ENCODE peak calls at places on chromosomes 16 and 17, in seven cellular contexts. Q is HCT116, M is GM12878, Y is K562, U is H1, O is SK-N-SH, G is HepG2. Z is an unnamed sample.

GRCh38 chr16:10752843-10753523 is 9.3 kb downstream of the NUBP1 start:
- DNase-seq in G (no peak), Y (no peak), Q (no peak), M (peak; percentile 74), O (no peak), U (no peak), Z (no peak)

GRCh38 chr16:86980644-86981043 is 336.5 kb downstream of the C16orf95 start:
- DNase-seq in M (no peak), Q (no peak), Y (no peak), U (no peak), O (no peak), G (no peak), Z (no peak)

GRCh38 chr16:55482056-55482455 is 3.1 kb downstream of the MMP2 start:
- DNase-seq in G (no peak), Y (no peak), Q (no peak), O (no peak), M (no peak), U (no peak), Z (no peak)

GRCh38 chr17:78873519-78874340 is 29.3 kb downstream of the CEP295NL start:
- DNase-seq in Y (no peak), O (peak; percentile 77), U (no peak), Q (no peak), M (no peak), G (no peak), Z (no peak)

GRCh38 chr17:48470388-48471034 is 40.5 kb upstream of the SKAP1 start:
- DNase-seq in O (no peak), Y (no peak), M (no peak), Q (peak; percentile 64), U (no peak), G (no peak), Z (no peak)

GRCh38 chr17:31391496-31391949 is at the start of gene RAB11FIP4:
- DNase-seq in G (no peak), U (no peak), O (peak; percentile 91), M (no peak), Y (peak; percentile 66), Q (no peak), Z (no peak)

GRCh38 chr16:72990003-72990521 is 57.9 kb downstream of the ZFHX3 start:
- DNase-seq in Y (no peak), O (no peak), M (no peak), Q (peak; percentile 31), G (no peak), U (no peak), Z (no peak)

GRCh38 chr16:85359147-85359822 is 247.0 kb upstream of the CIBAR2 start:
- DNase-seq in Q (no peak), M (no peak), O (no peak), Y (peak; percentile 92), U (no peak), G (no peak), Z (no peak)

GRCh38 chr16:71917900-71918299 is 22.6 kb downstream of the IST1 start:
- DNase-seq in Q (no peak), M (no peak), Y (no peak), U (no peak), G (no peak), O (no peak), Z (no peak)

GRCh38 chr16:84630009-84630408 is 12.1 kb upstream of the COTL1 start:
- DNase-seq in Y (no peak), O (no peak), G (no peak), Q (no peak), U (no peak), M (no peak), Z (no peak)

GRCh38 chr16:74695450-74696422 is 4.9 kb downstream of the MLKL start:
- DNase-seq in O (peak; percentile 94), U (peak; percentile 41), Y (peak; percentile 95), M (peak; percentile 72), G (peak; percentile 96), Q (peak; percentile 88), Z (peak; percentile 79)

GRCh38 chr16:88299751-88300462 is 82.9 kb upstream of the ZNF469 start:
- DNase-seq in O (no peak), Q (no peak), G (no peak), Y (no peak), M (no peak), U (no peak), Z (no peak)

GRCh38 chr17:57595942-57596695 is 149.0 kb downstream of the CCDC182 start:
- DNase-seq in Y (no peak), U (no peak), O (no peak), G (no peak), M (no peak), Q (no peak), Z (no peak)

GRCh38 chr16:47310792-47311211 is 150.1 kb downstream of the ITFG1 start:
- DNase-seq in M (peak; percentile 17), U (no peak), G (no peak), Y (no peak), Q (no peak), O (no peak), Z (no peak)

GRCh38 chr17:7058831-7059447 is 15.0 kb upstream of the SLC16A11 start:
- DNase-seq in U (no peak), M (no peak), Q (no peak), G (no peak), Y (no peak), O (no peak), Z (no peak)

GRCh38 chr17:39679521-39680192 is 8.2 kb downstream of the PGAP3 start:
- DNase-seq in U (no peak), Q (no peak), O (no peak), G (no peak), Y (no peak), M (no peak), Z (no peak)

GRCh38 chr17:9343513-9343912 is 232.1 kb downstream of the STX8 start:
- DNase-seq in O (peak; percentile 24), G (no peak), U (no peak), M (no peak), Y (no peak), Q (no peak), Z (no peak)

GRCh38 chr16:62638324-62638911 is 602.2 kb upstream of the CDH8 start:
- DNase-seq in O (no peak), Q (no peak), M (no peak), U (no peak), Y (no peak), G (no peak), Z (no peak)

GRCh38 chr16:69019811-69020210 is 85.6 kb upstream of the HAS3 start:
- DNase-seq in O (no peak), G (no peak), M (no peak), Q (no peak), Y (no peak), U (no peak), Z (no peak)

GRCh38 chr16:4323845-4324478 is 8.1 kb downstream of the GLIS2 start:
- DNase-seq in M (no peak), Y (peak; percentile 56), U (no peak), O (peak; percentile 79), Q (no peak), G (no peak), Z (no peak)

GRCh38 chr16:30065943-30066881 is 652 bp downstream of the ALDOA start:
- DNase-seq in O (peak; percentile 31), Q (no peak), M (no peak), G (no peak), Y (peak; percentile 74), U (no peak), Z (no peak)

GRCh38 chr16:86709902-86710601 is 131.7 kb downstream of the FOXL1 start:
- DNase-seq in G (no peak), O (no peak), Q (no peak), Y (no peak), U (no peak), M (no peak), Z (no peak)

GRCh38 chr16:2499454-2499853 is 14.3 kb upstream of the ATP6V0C start:
- DNase-seq in Y (no peak), G (no peak), U (no peak), O (no peak), Q (no peak), M (no peak), Z (no peak)

GRCh38 chr17:82287849-82288601 is 14.5 kb upstream of the CSNK1D start:
- DNase-seq in M (no peak), Y (peak; percentile 66), G (peak; percentile 97), O (no peak), Q (peak; percentile 91), U (no peak), Z (peak; percentile 88)

DNA sequence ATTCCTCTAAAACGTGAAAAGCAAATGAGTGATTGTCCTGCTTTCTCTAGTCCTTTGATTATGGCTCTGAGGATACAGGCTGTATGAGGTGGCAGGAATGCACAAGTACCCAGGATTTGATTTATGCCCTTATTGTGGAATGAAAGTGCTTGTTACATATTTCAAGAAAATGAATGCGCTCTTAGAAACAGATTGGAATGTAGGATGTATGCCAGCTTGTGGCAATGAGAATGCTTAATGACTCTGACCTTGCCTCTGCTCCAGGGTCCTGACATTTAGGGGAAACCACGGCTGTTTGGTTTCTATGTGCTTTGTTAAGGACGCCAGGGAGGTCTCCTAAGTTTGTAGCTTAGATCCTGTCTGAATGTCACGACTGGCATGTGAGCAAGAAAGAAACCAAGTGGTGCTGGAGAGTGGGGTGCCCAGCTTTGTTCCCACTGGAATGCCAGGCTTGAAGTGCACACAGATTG is 22.0 kb downstream of the PRCD start:
- DNase-seq in O (no peak), G (no peak), U (no peak), M (no peak), Y (no peak), Q (no peak), Z (no peak)
- H3K4me1 ChIP-seq in O (peaks cover 30% of the 10 kb centered on the region), G (peaks cover 54% of the 10 kb centered on the region), U (peaks cover 2% of the 10 kb centered on the region), M (peaks cover 19% of the 10 kb centered on the region), Y (peaks cover 26% of the 10 kb centered on the region), Q (peaks cover 9% of the 10 kb centered on the region), Z (peaks cover 60% of the 10 kb centered on the region)

GRCh38 chr16:386641-387156 is 4.9 kb upstream of the PGAP6 start:
- DNase-seq in M (no peak), U (no peak), O (no peak), Q (no peak), G (no peak), Y (no peak), Z (no peak)
- TF ChIP-seq SIN3A in M (no peak), U (no peak), O (no peak), Q (no peak), G (no peak), Y (no peak), Z (no peak)

DNA sequence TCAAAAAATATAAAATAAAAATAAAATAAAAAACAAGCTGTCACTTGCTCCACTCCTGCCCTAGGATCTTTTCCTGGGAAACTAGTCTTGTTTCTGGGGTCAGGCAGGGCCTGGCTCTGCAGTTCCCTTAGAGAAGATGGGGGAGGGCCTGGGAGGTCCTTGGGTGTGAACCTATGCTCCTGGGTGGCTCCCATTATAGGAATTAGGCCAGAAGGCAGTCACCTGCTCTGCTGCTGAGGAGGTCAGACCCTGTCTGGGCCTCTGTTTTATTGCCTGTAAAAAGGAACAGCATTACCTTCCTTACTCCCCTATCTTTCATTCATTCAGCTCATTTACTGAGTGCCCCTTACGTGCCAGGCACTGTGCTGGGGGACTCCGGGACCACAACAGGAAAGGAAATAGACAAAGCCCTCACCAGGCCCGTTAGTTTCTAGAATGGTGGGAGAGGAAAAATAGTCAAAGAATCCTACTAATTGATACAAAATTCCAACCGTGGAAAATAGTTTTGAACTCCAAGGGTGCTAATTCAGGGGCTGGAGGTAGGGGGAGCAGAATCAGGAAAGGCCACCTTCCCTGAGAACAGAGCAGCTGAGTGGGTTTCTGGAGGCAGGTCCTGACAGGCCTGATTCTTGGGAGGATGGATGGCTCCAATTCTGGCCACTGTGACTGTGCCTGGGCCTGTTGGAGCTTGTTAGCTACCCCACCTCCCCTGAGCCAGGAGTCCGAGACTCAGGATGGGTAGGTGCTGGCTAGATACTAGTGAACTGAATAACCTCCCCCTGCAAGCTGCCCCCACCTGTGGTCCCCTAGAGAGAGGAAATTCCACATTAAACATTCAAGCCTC is 1.3 kb upstream of the SLC46A1 start:
- DNase-seq in M (no peak), G (no peak), U (no peak), Q (no peak), O (no peak), Y (no peak), Z (no peak)
- TF ChIP-seq CTCF in M (no peak), G (no peak), U (no peak), Q (peak; percentile 16), O (no peak), Y (no peak), Z (no peak)

GRCh38 chr17:2262146-2262587 is 41.4 kb downstream of the SMG6 start:
- DNase-seq in Q (no peak), U (no peak), Y (no peak), O (no peak), M (no peak), G (no peak), Z (no peak)
- H3K4me1 ChIP-seq in Q (no peaks in the 10 kb centered on the region), U (no peaks in the 10 kb centered on the region), Y (no peaks in the 10 kb centered on the region), O (peaks cover 23% of the 10 kb centered on the region), M (peaks cover 77% of the 10 kb centered on the region), G (no peaks in the 10 kb centered on the region), Z (no peaks in the 10 kb centered on the region)

Z was measured in Panc1.